ENCODE peak calls at places on chromosome 22, in six cellular contexts. One of them, this sample, is unnamed.
A peak's percentile ranks its signal among the peaks of the same experiment; 100 is the strongest.

GRCh38 chr22:42432020-42432596 is at the start of gene NFAM1:
- DNase-seq in stimulated activated CD4-positive, alpha-beta T cell treated with anti-CD3 and anti-CD28 coated beads, TNF-alpha, amount 100 ng/mL, for 48 hours: no peak
- DNase-seq in HFFc6: no peak
- DNase-seq in epithelial cell of proximal tubule: no peak
- DNase-seq in NCI-H1436: peak; percentile 55
- DNase-seq in kidney glomerular epithelial cell: no peak
- DNase-seq in this sample: no peak

GRCh38 chr22:40637181-40638150 is 947 bp upstream of the MRTFA start:
- DNase-seq in stimulated activated CD4-positive, alpha-beta T cell treated with anti-CD3 and anti-CD28 coated beads, TNF-alpha, amount 100 ng/mL, for 48 hours: peak; percentile 33
- DNase-seq in HFFc6: peak; percentile 18
- DNase-seq in epithelial cell of proximal tubule: no peak
- DNase-seq in NCI-H1436: no peak
- DNase-seq in kidney glomerular epithelial cell: no peak
- DNase-seq in this sample: no peak

GRCh38 chr22:17562906-17563870 is at the start of gene SLC25A18:
- DNase-seq in stimulated activated CD4-positive, alpha-beta T cell treated with anti-CD3 and anti-CD28 coated beads, TNF-alpha, amount 100 ng/mL, for 48 hours: no peak
- DNase-seq in HFFc6: no peak
- DNase-seq in epithelial cell of proximal tubule: peak; percentile 25
- DNase-seq in NCI-H1436: no peak
- DNase-seq in kidney glomerular epithelial cell: no peak
- DNase-seq in this sample: no peak

GRCh38 chr22:41256898-41257260 is 16.1 kb upstream of the CHADL start:
- DNase-seq in stimulated activated CD4-positive, alpha-beta T cell treated with anti-CD3 and anti-CD28 coated beads, TNF-alpha, amount 100 ng/mL, for 48 hours: no peak
- DNase-seq in HFFc6: no peak
- DNase-seq in epithelial cell of proximal tubule: no peak
- DNase-seq in NCI-H1436: no peak
- DNase-seq in kidney glomerular epithelial cell: peak; percentile 28
- DNase-seq in this sample: no peak

GRCh38 chr22:43481528-43482309 is 69.9 kb downstream of the MPPED1 start:
- DNase-seq in stimulated activated CD4-positive, alpha-beta T cell treated with anti-CD3 and anti-CD28 coated beads, TNF-alpha, amount 100 ng/mL, for 48 hours: no peak
- DNase-seq in HFFc6: no peak
- DNase-seq in epithelial cell of proximal tubule: no peak
- DNase-seq in NCI-H1436: peak; percentile 28
- DNase-seq in kidney glomerular epithelial cell: no peak
- DNase-seq in this sample: no peak

GRCh38 chr22:27965547-27965946 is 46.5 kb upstream of the PITPNB start:
- DNase-seq in stimulated activated CD4-positive, alpha-beta T cell treated with anti-CD3 and anti-CD28 coated beads, TNF-alpha, amount 100 ng/mL, for 48 hours: no peak
- DNase-seq in HFFc6: no peak
- DNase-seq in epithelial cell of proximal tubule: no peak
- DNase-seq in NCI-H1436: no peak
- DNase-seq in kidney glomerular epithelial cell: no peak
- DNase-seq in this sample: no peak

GRCh38 chr22:30640361-30640760 is 4.8 kb downstream of the SLC35E4 start:
- DNase-seq in stimulated activated CD4-positive, alpha-beta T cell treated with anti-CD3 and anti-CD28 coated beads, TNF-alpha, amount 100 ng/mL, for 48 hours: no peak
- DNase-seq in HFFc6: no peak
- DNase-seq in epithelial cell of proximal tubule: no peak
- DNase-seq in NCI-H1436: no peak
- DNase-seq in kidney glomerular epithelial cell: no peak
- DNase-seq in this sample: no peak

GRCh38 chr22:46063861-46064235 is 86.5 kb upstream of the PPARA start:
- DNase-seq in stimulated activated CD4-positive, alpha-beta T cell treated with anti-CD3 and anti-CD28 coated beads, TNF-alpha, amount 100 ng/mL, for 48 hours: no peak
- DNase-seq in HFFc6: no peak
- DNase-seq in epithelial cell of proximal tubule: no peak
- DNase-seq in NCI-H1436: peak; percentile 72
- DNase-seq in kidney glomerular epithelial cell: no peak
- DNase-seq in this sample: no peak

GRCh38 chr22:19495562-19496323 is 16.0 kb downstream of the CDC45 start:
- DNase-seq in stimulated activated CD4-positive, alpha-beta T cell treated with anti-CD3 and anti-CD28 coated beads, TNF-alpha, amount 100 ng/mL, for 48 hours: no peak
- DNase-seq in HFFc6: peak; percentile 23
- DNase-seq in epithelial cell of proximal tubule: no peak
- DNase-seq in NCI-H1436: no peak
- DNase-seq in kidney glomerular epithelial cell: no peak
- DNase-seq in this sample: no peak

GRCh38 chr22:23675502-23676415 is 15.1 kb upstream of the RGL4 start:
- DNase-seq in stimulated activated CD4-positive, alpha-beta T cell treated with anti-CD3 and anti-CD28 coated beads, TNF-alpha, amount 100 ng/mL, for 48 hours: no peak
- DNase-seq in HFFc6: no peak
- DNase-seq in epithelial cell of proximal tubule: peak; percentile 26
- DNase-seq in NCI-H1436: no peak
- DNase-seq in kidney glomerular epithelial cell: no peak
- DNase-seq in this sample: peak; percentile 35

GRCh38 chr22:20280866-20281265 is 12.7 kb upstream of the RTN4R start:
- DNase-seq in stimulated activated CD4-positive, alpha-beta T cell treated with anti-CD3 and anti-CD28 coated beads, TNF-alpha, amount 100 ng/mL, for 48 hours: no peak
- DNase-seq in HFFc6: no peak
- DNase-seq in epithelial cell of proximal tubule: no peak
- DNase-seq in NCI-H1436: no peak
- DNase-seq in kidney glomerular epithelial cell: no peak
- DNase-seq in this sample: no peak

GRCh38 chr22:25409240-25409639 is 155.2 kb upstream of the GRK3 start:
- DNase-seq in stimulated activated CD4-positive, alpha-beta T cell treated with anti-CD3 and anti-CD28 coated beads, TNF-alpha, amount 100 ng/mL, for 48 hours: no peak
- DNase-seq in HFFc6: no peak
- DNase-seq in epithelial cell of proximal tubule: no peak
- DNase-seq in NCI-H1436: no peak
- DNase-seq in kidney glomerular epithelial cell: no peak
- DNase-seq in this sample: no peak

GRCh38 chr22:45508814-45509213 is 6.1 kb downstream of the FBLN1 start:
- DNase-seq in stimulated activated CD4-positive, alpha-beta T cell treated with anti-CD3 and anti-CD28 coated beads, TNF-alpha, amount 100 ng/mL, for 48 hours: no peak
- DNase-seq in HFFc6: no peak
- DNase-seq in epithelial cell of proximal tubule: no peak
- DNase-seq in NCI-H1436: no peak
- DNase-seq in kidney glomerular epithelial cell: no peak
- DNase-seq in this sample: no peak

GRCh38 chr22:17313591-17313990 is 55.7 kb upstream of the CECR2 start:
- DNase-seq in stimulated activated CD4-positive, alpha-beta T cell treated with anti-CD3 and anti-CD28 coated beads, TNF-alpha, amount 100 ng/mL, for 48 hours: no peak
- DNase-seq in HFFc6: no peak
- DNase-seq in epithelial cell of proximal tubule: no peak
- DNase-seq in NCI-H1436: no peak
- DNase-seq in kidney glomerular epithelial cell: no peak
- DNase-seq in this sample: no peak

GRCh38 chr22:47623056-47623739 is 860.7 kb downstream of the TBC1D22A start:
- DNase-seq in stimulated activated CD4-positive, alpha-beta T cell treated with anti-CD3 and anti-CD28 coated beads, TNF-alpha, amount 100 ng/mL, for 48 hours: no peak
- DNase-seq in HFFc6: no peak
- DNase-seq in epithelial cell of proximal tubule: no peak
- DNase-seq in NCI-H1436: peak; percentile 12
- DNase-seq in kidney glomerular epithelial cell: no peak
- DNase-seq in this sample: no peak

GRCh38 chr22:35140879-35141745 is 75.2 kb downstream of the ISX start:
- DNase-seq in stimulated activated CD4-positive, alpha-beta T cell treated with anti-CD3 and anti-CD28 coated beads, TNF-alpha, amount 100 ng/mL, for 48 hours: no peak
- DNase-seq in HFFc6: no peak
- DNase-seq in epithelial cell of proximal tubule: no peak
- DNase-seq in NCI-H1436: no peak
- DNase-seq in kidney glomerular epithelial cell: no peak
- DNase-seq in this sample: peak; percentile 18

GRCh38 chr22:47213571-47214230 is 451.3 kb downstream of the TBC1D22A start:
- DNase-seq in stimulated activated CD4-positive, alpha-beta T cell treated with anti-CD3 and anti-CD28 coated beads, TNF-alpha, amount 100 ng/mL, for 48 hours: peak; percentile 35
- DNase-seq in HFFc6: no peak
- DNase-seq in epithelial cell of proximal tubule: no peak
- DNase-seq in NCI-H1436: peak; percentile 33
- DNase-seq in kidney glomerular epithelial cell: peak; percentile 1
- DNase-seq in this sample: peak; percentile 45

GRCh38 chr22:48376428-48376827 is 1451.2 kb downstream of the BRD1 start:
- DNase-seq in stimulated activated CD4-positive, alpha-beta T cell treated with anti-CD3 and anti-CD28 coated beads, TNF-alpha, amount 100 ng/mL, for 48 hours: no peak
- DNase-seq in HFFc6: no peak
- DNase-seq in epithelial cell of proximal tubule: no peak
- DNase-seq in NCI-H1436: no peak
- DNase-seq in kidney glomerular epithelial cell: no peak
- DNase-seq in this sample: no peak

GRCh38 chr22:35586771-35587170 is 30.4 kb downstream of the MB start:
- DNase-seq in stimulated activated CD4-positive, alpha-beta T cell treated with anti-CD3 and anti-CD28 coated beads, TNF-alpha, amount 100 ng/mL, for 48 hours: no peak
- DNase-seq in HFFc6: no peak
- DNase-seq in epithelial cell of proximal tubule: no peak
- DNase-seq in NCI-H1436: no peak
- DNase-seq in kidney glomerular epithelial cell: no peak
- DNase-seq in this sample: no peak

GRCh38 chr22:23183107-23183698 is 2.9 kb downstream of the BCR start:
- DNase-seq in stimulated activated CD4-positive, alpha-beta T cell treated with anti-CD3 and anti-CD28 coated beads, TNF-alpha, amount 100 ng/mL, for 48 hours: no peak
- DNase-seq in HFFc6: no peak
- DNase-seq in epithelial cell of proximal tubule: no peak
- DNase-seq in NCI-H1436: no peak
- DNase-seq in kidney glomerular epithelial cell: peak; percentile 27
- DNase-seq in this sample: peak; percentile 49

This sample was measured in HT1080.